ENCODE peak calls at places on chromosomes 16 and 17, in ten cellular contexts. T is Peyer's patch, L is lower leg skin, Q is lung, H is MM.1S, X is prostate gland, A is colonic mucosa, K is NB4, B is right lobe of liver, J is heart left ventricle. G is an unnamed sample.

GRCh38 chr17:81291662-81292061 is 3.4 kb downstream of the SLC38A10 start:
- DNase-seq in T (peak), L (peak), Q (peak), H (peak), X (peak), A (peak), K (peak), B (peak), J (peak), G (peak)

GRCh38 chr16:67685388-67686112 is 18.9 kb downstream of the C16orf86 start:
- DNase-seq in T (peak), L (no peak), Q (no peak), H (no peak), X (no peak), A (no peak), K (no peak), B (no peak), J (no peak), G (no peak)

GRCh38 chr17:53032861-53033271 is 789.9 kb upstream of the KIF2B start:
- DNase-seq in T (no peak), L (no peak), Q (no peak), H (peak), X (no peak), A (peak), K (peak), B (no peak), J (no peak), G (peak)

GRCh38 chr17:63439682-63440081 is 6.4 kb downstream of the CYB561 start:
- DNase-seq in T (no peak), L (no peak), Q (no peak), H (peak), X (no peak), A (no peak), K (peak), B (no peak), J (no peak), G (peak)

GRCh38 chr16:87582221-87582965 is 19.9 kb upstream of the JPH3 start:
- DNase-seq in T (no peak), L (peak), Q (no peak), H (no peak), X (no peak), A (peak), K (peak), B (no peak), J (peak), G (peak)

GRCh38 chr17:7380321-7380720 is 568 bp upstream of the TNK1 start:
- DNase-seq in T (no peak), L (peak), Q (peak), H (no peak), X (peak), A (peak), K (no peak), B (peak), J (peak), G (no peak)

GRCh38 chr16:88973415-88974050 is 3.5 kb downstream of the CBFA2T3 start:
- DNase-seq in T (no peak), L (no peak), Q (no peak), H (no peak), X (no peak), A (no peak), K (no peak), B (no peak), J (no peak), G (no peak)

GRCh38 chr16:31157136-31157535 is 7.3 kb upstream of the PRSS36 start:
- DNase-seq in T (no peak), L (no peak), Q (no peak), H (no peak), X (no peak), A (peak), K (peak), B (no peak), J (no peak), G (no peak)

GRCh38 chr16:80971814-80972213 is 34.9 kb downstream of the CMC2 start:
- DNase-seq in T (no peak), L (no peak), Q (no peak), H (peak), X (no peak), A (no peak), K (no peak), B (no peak), J (no peak), G (no peak)

GRCh38 chr17:49359990-49360795 is 1.9 kb downstream of the ZNF652 start:
- DNase-seq in T (no peak), L (no peak), Q (no peak), H (peak), X (no peak), A (no peak), K (no peak), B (no peak), J (no peak), G (peak)

GRCh38 chr17:8110907-8111306 is 7.4 kb downstream of the ALOXE3 start:
- DNase-seq in T (no peak), L (no peak), Q (no peak), H (no peak), X (no peak), A (no peak), K (no peak), B (no peak), J (no peak), G (no peak)

GRCh38 chr16:840561-841454 is 40.3 kb upstream of the GNG13 start:
- DNase-seq in T (no peak), L (no peak), Q (no peak), H (no peak), X (no peak), A (no peak), K (no peak), B (no peak), J (no peak), G (no peak)

GRCh38 chr17:61406871-61407210 is 7.2 kb downstream of the TBX2 start:
- DNase-seq in T (no peak), L (no peak), Q (no peak), H (no peak), X (no peak), A (no peak), K (no peak), B (no peak), J (no peak), G (no peak)

GRCh38 chr17:36152639-36153120 is 23.8 kb downstream of the TBC1D3B start:
- DNase-seq in T (no peak), L (no peak), Q (no peak), H (peak), X (no peak), A (no peak), K (peak), B (no peak), J (no peak), G (peak)

GRCh38 chr17:79845601-79845949 is 6.3 kb upstream of the CBX4 start:
- DNase-seq in T (no peak), L (peak), Q (no peak), H (no peak), X (no peak), A (peak), K (peak), B (peak), J (no peak), G (no peak)

GRCh38 chr16:83806036-83806435 is 1.7 kb upstream of the HSBP1 start:
- DNase-seq in T (no peak), L (no peak), Q (no peak), H (no peak), X (no peak), A (no peak), K (peak), B (no peak), J (no peak), G (no peak)

GRCh38 chr17:77863814-77864161 is 94.7 kb upstream of the TNRC6C start:
- DNase-seq in T (no peak), L (peak), Q (no peak), H (peak), X (no peak), A (peak), K (peak), B (no peak), J (peak), G (no peak)

GRCh38 chr16:85860413-85861094 is 38.4 kb upstream of the IRF8 start:
- DNase-seq in T (no peak), L (no peak), Q (no peak), H (no peak), X (no peak), A (peak), K (peak), B (no peak), J (no peak), G (no peak)

GRCh38 chr16:75011634-75012307 is 12.9 kb downstream of the ZNRF1 start:
- DNase-seq in T (no peak), L (peak), Q (no peak), H (no peak), X (no peak), A (no peak), K (peak), B (no peak), J (no peak), G (peak)

GRCh38 chr16:3004319-3004718 is 8.4 kb upstream of the CLDN9 start:
- DNase-seq in T (no peak), L (no peak), Q (no peak), H (peak), X (no peak), A (no peak), K (peak), B (no peak), J (no peak), G (no peak)

GRCh38 chr16:50210266-50211038 is 55.9 kb upstream of the ADCY7 start:
- DNase-seq in T (peak), L (peak), Q (peak), H (peak), X (peak), A (peak), K (peak), B (peak), J (peak), G (peak)

GRCh38 chr17:13787636-13788035 is 185.9 kb upstream of the HS3ST3A1 start:
- DNase-seq in T (no peak), L (no peak), Q (no peak), H (no peak), X (no peak), A (no peak), K (no peak), B (no peak), J (no peak), G (no peak)

GRCh38 chr16:83852774-83853173 is 45.0 kb downstream of the HSBP1 start:
- DNase-seq in T (no peak), L (no peak), Q (no peak), H (no peak), X (no peak), A (no peak), K (no peak), B (no peak), J (no peak), G (no peak)

GRCh38 chr17:68437979-68438877 is 19.1 kb downstream of the WIPI1 start:
- DNase-seq in T (peak), L (no peak), Q (no peak), H (peak), X (no peak), A (peak), K (peak), B (peak), J (peak), G (no peak)

GRCh38 chr17:77842148-77842905 is 116.2 kb upstream of the TNRC6C start:
- DNase-seq in T (no peak), L (no peak), Q (no peak), H (no peak), X (no peak), A (no peak), K (peak), B (peak), J (no peak), G (peak)

GRCh38 chr17:40301315-40301714 is 7.7 kb upstream of the RARA start:
- DNase-seq in T (no peak), L (no peak), Q (no peak), H (no peak), X (peak), A (no peak), K (peak), B (peak), J (no peak), G (no peak)

GRCh38 chr17:40303706-40304450 is 5.1 kb upstream of the RARA start:
- DNase-seq in T (no peak), L (no peak), Q (no peak), H (no peak), X (no peak), A (no peak), K (no peak), B (no peak), J (no peak), G (peak)

GRCh38 chr17:40304464-40304863 is 4.5 kb upstream of the RARA start:
- DNase-seq in T (no peak), L (no peak), Q (no peak), H (no peak), X (no peak), A (no peak), K (no peak), B (no peak), J (no peak), G (peak)

GRCh38 chr17:40306395-40306794 is 2.6 kb upstream of the RARA start:
- DNase-seq in T (no peak), L (no peak), Q (no peak), H (no peak), X (no peak), A (no peak), K (no peak), B (no peak), J (no peak), G (no peak)

GRCh38 chr17:40303009-40303657 is 5.8 kb upstream of the RARA start:
- DNase-seq in T (peak), L (no peak), Q (peak), H (peak), X (no peak), A (peak), K (peak), B (no peak), J (peak), G (peak)
- TF ChIP-seq CTCF in T (peak), L (peak), Q (peak), H (peak), X (peak), A (peak), K (peak), B (peak), J (peak), G (peak)

GRCh38 chr16:51442140-51442539 is 291.1 kb upstream of the SALL1 start:
- DNase-seq in T (no peak), L (no peak), Q (no peak), H (no peak), X (no peak), A (no peak), K (no peak), B (no peak), J (no peak), G (no peak)

GRCh38 chr16:51445250-51445649 is 294.2 kb upstream of the SALL1 start:
- DNase-seq in T (no peak), L (no peak), Q (no peak), H (no peak), X (no peak), A (no peak), K (no peak), B (no peak), J (no peak), G (peak)

GRCh38 chr16:51440096-51440495 is 289.0 kb upstream of the SALL1 start:
- DNase-seq in T (no peak), L (no peak), Q (no peak), H (no peak), X (no peak), A (no peak), K (no peak), B (no peak), J (no peak), G (no peak)

DNA sequence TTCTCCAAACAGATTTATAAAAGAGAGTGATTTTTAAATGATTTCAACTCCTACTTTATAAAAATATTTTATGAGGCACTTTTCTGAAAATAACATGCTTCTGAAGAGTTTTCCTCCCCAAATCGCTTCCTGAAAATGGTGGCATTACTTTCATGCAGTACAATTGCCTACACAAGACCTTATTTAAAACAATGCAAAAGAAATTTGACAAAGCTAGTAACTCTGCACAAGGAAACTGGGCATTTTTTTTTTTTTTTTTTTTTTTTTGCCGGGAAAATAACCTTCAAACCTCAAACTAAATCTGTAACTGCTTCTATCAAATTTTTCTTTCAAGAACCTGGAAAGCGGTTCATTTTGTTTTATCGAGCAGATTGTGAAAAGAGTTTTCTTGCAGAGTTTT is 290.3 kb upstream of the SALL1 start:
- DNase-seq in T (no peak), L (no peak), Q (no peak), H (no peak), X (no peak), A (no peak), K (no peak), B (no peak), J (no peak), G (no peak)
- H3K4me3 ChIP-seq in T (no peak), L (no peak), Q (no peak), H (no peak), X (no peak), A (no peak), K (no peak), B (no peak), J (no peak), G (no peak)

DNA sequence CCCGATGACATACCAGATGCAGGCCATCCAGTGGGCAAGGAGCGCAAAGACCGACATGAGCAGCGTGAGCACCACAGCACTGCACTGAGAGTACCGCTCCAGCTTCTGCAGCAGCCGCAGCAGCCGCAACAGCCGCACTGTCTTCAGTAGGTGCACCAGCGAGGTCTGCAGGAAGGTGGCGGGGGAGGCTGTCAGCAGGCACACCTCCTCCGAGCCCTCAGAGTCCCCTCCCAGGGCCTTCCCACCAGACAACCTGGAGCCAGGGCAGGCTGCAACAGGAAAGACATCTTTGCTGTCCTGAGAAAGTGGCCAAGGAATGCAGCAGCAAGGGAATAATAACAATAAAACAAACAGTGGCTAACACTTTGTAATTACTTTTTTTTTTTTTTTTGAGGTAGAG is 9.1 kb downstream of the KCNH4 start:
- DNase-seq in T (no peak), L (no peak), Q (no peak), H (no peak), X (peak), A (no peak), K (no peak), B (no peak), J (no peak), G (no peak)
- TF ChIP-seq CTCF in T (no peak), L (no peak), Q (no peak), H (no peak), X (no peak), A (no peak), K (no peak), B (no peak), J (no peak), G (no peak)

DNA sequence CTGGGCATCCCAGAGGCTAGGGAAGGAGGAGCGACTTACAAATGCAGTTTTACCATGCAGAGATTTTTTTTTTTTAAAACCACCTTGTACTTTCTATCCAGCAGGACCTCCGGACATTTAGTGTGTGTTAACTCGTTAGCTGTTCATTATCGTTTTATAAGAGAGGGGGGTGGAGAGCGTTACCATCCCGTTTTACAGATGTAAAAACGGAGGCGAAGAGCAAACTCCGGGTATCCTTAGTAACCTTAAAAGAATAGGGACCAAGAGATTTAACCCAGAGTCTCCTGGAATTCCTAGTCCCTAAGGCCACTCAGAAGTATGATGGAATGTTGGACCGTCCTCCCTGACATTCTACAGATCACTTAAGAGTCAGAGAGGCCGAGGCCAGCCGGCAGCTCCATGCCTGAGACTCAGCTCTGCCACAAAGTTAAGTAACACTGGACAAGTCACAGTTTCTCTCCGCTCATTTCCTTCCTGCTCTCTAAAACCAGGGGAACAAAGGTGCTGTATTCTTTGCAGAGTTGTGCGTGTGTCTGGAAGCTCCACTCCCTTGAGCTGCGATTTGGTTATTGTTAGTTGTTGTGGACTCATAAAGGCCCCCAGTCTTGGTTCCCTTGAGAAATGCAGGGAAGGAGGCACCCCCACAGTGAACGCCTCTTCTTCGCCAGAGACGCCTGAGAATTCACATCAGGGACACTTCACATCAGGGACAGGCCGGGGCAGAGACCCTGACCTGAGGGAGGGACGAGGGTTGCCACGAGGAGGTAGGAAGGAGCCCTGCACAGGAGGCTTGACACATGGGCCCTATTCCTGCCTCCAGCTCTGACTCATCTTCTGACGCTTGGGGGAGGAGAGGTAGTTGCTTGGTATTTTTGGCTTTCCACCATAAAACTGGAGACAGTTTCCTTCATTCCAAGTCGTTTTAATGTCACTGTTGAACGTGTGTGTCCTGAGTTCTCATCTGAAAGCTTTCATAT is 1.2 kb downstream of the DUSP14 start:
- DNase-seq in T (no peak), L (peak), Q (no peak), H (peak), X (peak), A (peak), K (peak), B (no peak), J (peak), G (peak)
- H3K4me3 ChIP-seq in T (peak), L (no peak), Q (peak), H (peak), X (peak), A (peak), K (peak), B (peak), J (peak), G (peak)

GRCh38 chr17:28380572-28380907 is 9.0 kb downstream of the SARM1 start:
- DNase-seq in T (no peak), L (no peak), Q (peak), H (no peak), X (no peak), A (no peak), K (no peak), B (no peak), J (no peak), G (no peak)
- TF ChIP-seq CTCF in T (no peak), L (no peak), Q (no peak), H (no peak), X (no peak), A (no peak), K (no peak), B (no peak), J (no peak), G (no peak)

GRCh38 chr16:14354561-14355351 is 275.3 kb downstream of the PARN start:
- DNase-seq in T (peak), L (no peak), Q (no peak), H (peak), X (no peak), A (no peak), K (peak), B (no peak), J (no peak), G (no peak)
- H3K4me3 ChIP-seq in T (no peak), L (no peak), Q (no peak), H (no peak), X (no peak), A (no peak), K (no peak), B (no peak), J (no peak), G (peak)